ENCODE peak calls at places on chromosome 15, in seven cellular contexts. F is neural progenitor cell; G is HT1080; D is stimulated activated CD4-positive, alpha-beta T cell treated with anti-CD3 and anti-CD28 coated beads, Interleukin-15, amount 100 ng/mL, for 1 hour; U is hypothalamus; A is skeletal muscle cell; O is NCI-H2081. L is an unnamed sample.

GRCh38 chr15:62469478-62469873 is 304.4 kb upstream of the C2CD4B start:
- DNase-seq in U (no peak), G (no peak), D (no peak), F (no peak), O (no peak), A (no peak), L (no peak)

GRCh38 chr15:38894260-38894948 is 329.8 kb upstream of the RASGRP1 start:
- DNase-seq in D (no peak), G (peak; percentile 93), F (no peak), O (no peak), A (peak; percentile 89), U (no peak), L (no peak)

GRCh38 chr15:65824941-65825544 is 33.0 kb upstream of the DENND4A start:
- DNase-seq in U (no peak), A (peak; percentile 30), F (no peak), D (no peak), G (no peak), O (no peak), L (no peak)

GRCh38 chr15:77554306-77555080 is 78.2 kb downstream of the LINGO1 start:
- DNase-seq in F (peak; percentile 30), G (no peak), O (no peak), U (peak; percentile 33), D (no peak), A (no peak), L (peak; percentile 92)

GRCh38 chr15:39756806-39757522 is 25.7 kb downstream of the FSIP1 start:
- DNase-seq in D (no peak), G (peak; percentile 52), A (peak; percentile 46), F (peak; percentile 85), U (no peak), O (peak; percentile 28), L (no peak)

GRCh38 chr15:94282269-94283250 is 51.2 kb downstream of the MCTP2 start:
- DNase-seq in U (no peak), F (no peak), G (peak; percentile 22), O (no peak), A (no peak), D (no peak), L (no peak)

GRCh38 chr15:39833515-39833981 is 50.9 kb upstream of the FSIP1 start:
- DNase-seq in F (no peak), D (no peak), U (no peak), G (no peak), A (no peak), O (peak; percentile 55), L (no peak)

GRCh38 chr15:52082197-52083036 is 30.2 kb downstream of the BCL2L10 start:
- DNase-seq in D (no peak), F (peak; percentile 26), U (no peak), G (no peak), O (no peak), A (peak; percentile 28), L (no peak)

GRCh38 chr15:68151277-68151676 is 53.9 kb downstream of the CALML4 start:
- DNase-seq in O (no peak), D (no peak), U (no peak), G (no peak), F (no peak), A (no peak), L (no peak)

GRCh38 chr15:76756371-76756770 is 148.8 kb downstream of the SCAPER start:
- DNase-seq in A (no peak), O (no peak), G (no peak), D (no peak), U (no peak), F (no peak), L (no peak)

L was measured in dorsolateral prefrontal cortex.